ENCODE peak calls at places on chromosome 15, in five cellular contexts. B is astrocyte, N is A549, P is hepatocyte, R is foreskin fibroblast. T is an unnamed sample.

GRCh38 chr15:99212401-99212800 is 37.0 kb downstream of the TTC23 start:
- DNase-seq in B (peak; percentile 34), N (peak; percentile 13), P (peak; percentile 36), R (peak; percentile 28), T (no peak)

GRCh38 chr15:62326460-62327011 is 161.5 kb upstream of the C2CD4B start:
- DNase-seq in B (no peak), N (no peak), P (no peak), R (no peak), T (no peak)

GRCh38 chr15:57322602-57323250 is 53.6 kb upstream of the CGNL1 start:
- DNase-seq in B (no peak), N (no peak), P (no peak), R (no peak), T (no peak)

GRCh38 chr15:95669146-95669922 is 661.2 kb upstream of the NR2F2 start:
- DNase-seq in B (no peak), N (no peak), P (no peak), R (no peak), T (no peak)

GRCh38 chr15:37106490-37107001 is 6.2 kb upstream of the MEIS2 start:
- DNase-seq in B (no peak), N (no peak), P (peak; percentile 76), R (peak; percentile 55), T (no peak)

GRCh38 chr15:56978898-56979662 is 60.6 kb downstream of the TCF12 start:
- DNase-seq in B (peak; percentile 52), N (no peak), P (no peak), R (peak; percentile 76), T (no peak)

GRCh38 chr15:100939786-100940185 is 20.6 kb downstream of the LRRK1 start:
- DNase-seq in B (no peak), N (no peak), P (no peak), R (no peak), T (no peak)

GRCh38 chr15:42616107-42616506 is 40.7 kb downstream of the STARD9 start:
- DNase-seq in B (no peak), N (no peak), P (no peak), R (no peak), T (no peak)

GRCh38 chr15:25240461-25241021 is 198.3 kb downstream of the UBE3A start:
- DNase-seq in B (no peak), N (no peak), P (no peak), R (no peak), T (no peak)

GRCh38 chr15:40344631-40345120 is 3.9 kb upstream of the CCDC9B start:
- DNase-seq in B (peak; percentile 52), N (peak; percentile 61), P (peak; percentile 76), R (peak; percentile 83), T (no peak)

GRCh38 chr15:89654847-89655805 is at the start of gene KIF7:
- DNase-seq in B (peak; percentile 33), N (peak; percentile 60), P (peak; percentile 83), R (peak; percentile 75), T (no peak)

GRCh38 chr15:82095803-82096202 is 50.0 kb upstream of the MEX3B start:
- DNase-seq in B (no peak), N (no peak), P (no peak), R (no peak), T (no peak)

GRCh38 chr15:82093325-82093724 is 47.5 kb upstream of the MEX3B start:
- DNase-seq in B (no peak), N (no peak), P (no peak), R (no peak), T (no peak)

GRCh38 chr15:82091636-82092140 is 45.9 kb upstream of the MEX3B start:
- DNase-seq in B (no peak), N (no peak), P (no peak), R (peak; percentile 26), T (no peak)

GRCh38 chr15:82098674-82099073 is 52.9 kb upstream of the MEX3B start:
- DNase-seq in B (no peak), N (no peak), P (no peak), R (no peak), T (no peak)

DNA sequence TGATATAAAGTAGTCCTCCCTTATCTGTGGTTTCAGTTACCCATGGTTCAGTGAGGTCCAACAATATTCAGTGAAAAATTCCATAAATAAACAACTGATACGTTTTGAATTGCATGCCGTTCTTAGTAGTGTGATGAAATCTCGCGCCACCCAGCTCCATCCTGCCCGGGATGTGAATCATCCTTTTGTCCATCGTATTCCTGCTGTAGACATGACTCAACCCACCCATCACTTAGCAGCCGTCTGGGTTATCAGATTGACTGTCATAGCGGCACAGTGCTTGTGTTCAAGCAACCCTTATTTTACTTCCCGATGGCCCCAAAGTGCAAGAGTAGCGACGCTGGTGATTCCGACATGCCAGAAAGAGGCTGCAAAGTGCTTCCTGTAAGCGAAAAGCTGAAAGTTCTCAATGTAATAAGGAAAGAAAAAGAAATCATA is 48.0 kb upstream of the MEX3B start:
- DNase-seq in B (peak; percentile 89), N (peak; percentile 74), P (no peak), R (peak; percentile 91), T (no peak)
- H3K4me3 ChIP-seq in B (peak overlapping the region; percentile 48), N (peak overlapping the region; percentile 20), P (no peak overlapping the region), R (no peak overlapping the region), T (no peak overlapping the region)

GRCh38 chr15:86690566-86690965 is 610.9 kb downstream of the AGBL1 start:
- DNase-seq in B (peak; percentile 39), N (no peak), P (peak; percentile 32), R (no peak), T (no peak)

GRCh38 chr15:86685263-86685662 is 605.6 kb downstream of the AGBL1 start:
- DNase-seq in B (no peak), N (no peak), P (no peak), R (no peak), T (no peak)

GRCh38 chr15:86691091-86691490 is 611.4 kb downstream of the AGBL1 start:
- DNase-seq in B (peak; percentile 2), N (no peak), P (peak; percentile 17), R (no peak), T (no peak)
- TF ChIP-seq CTCF in B (no peak), N (no peak), P (peak; percentile 35), R (no peak), T (peak; percentile 11)

GRCh38 chr15:69452702-69453513 is at the start of gene RPLP1:
- DNase-seq in B (peak; percentile 80), N (peak; percentile 94), P (peak; percentile 98), R (peak; percentile 98), T (peak; percentile 67)

GRCh38 chr15:69451951-69452701 is 492 bp upstream of the RPLP1 start:
- DNase-seq in B (peak; percentile 53), N (no peak), P (peak; percentile 15), R (peak; percentile 63), T (no peak)

GRCh38 chr15:69446947-69447346 is 5.7 kb upstream of the RPLP1 start:
- DNase-seq in B (no peak), N (no peak), P (no peak), R (no peak), T (no peak)

GRCh38 chr15:69454953-69455352 is 2.3 kb downstream of the RPLP1 start:
- DNase-seq in B (no peak), N (no peak), P (no peak), R (no peak), T (no peak)

DNA sequence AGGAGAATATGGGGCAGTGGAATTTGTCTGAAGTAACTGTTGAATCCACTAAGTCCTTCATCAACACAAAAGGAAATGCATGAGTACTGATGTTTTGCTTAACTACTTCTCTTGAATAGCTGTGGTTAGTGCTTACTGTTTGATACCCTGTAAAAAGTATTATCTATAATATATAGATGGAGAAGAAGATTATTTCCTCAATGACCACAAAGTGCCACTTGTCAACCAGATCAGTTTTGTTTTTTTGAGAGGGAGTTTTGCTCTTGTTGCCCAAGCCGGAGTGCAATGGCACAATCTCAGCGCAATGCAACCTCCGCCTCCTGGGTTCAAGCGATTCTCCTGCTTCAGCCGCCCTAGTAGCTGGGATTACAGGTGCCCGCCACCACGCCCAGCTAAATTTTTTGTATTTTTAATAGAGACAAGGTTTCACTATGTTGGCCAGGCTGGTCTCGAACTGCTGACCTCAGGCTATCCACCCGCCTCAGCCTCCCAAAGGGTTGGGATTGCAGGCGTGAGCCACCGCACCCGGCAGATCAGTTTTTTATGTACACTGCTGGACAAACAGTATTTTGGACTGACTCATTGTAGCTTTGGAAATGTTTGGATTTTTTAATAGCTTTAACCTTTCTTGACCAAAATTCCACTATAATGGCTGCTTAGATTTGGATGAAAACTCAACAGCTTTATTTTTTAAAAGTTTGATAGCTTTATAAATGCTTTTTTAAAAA is 1.5 kb upstream of the RPLP1 start:
- DNase-seq in B (no peak), N (no peak), P (no peak), R (no peak), T (no peak)
- H3K4me3 ChIP-seq in B (no peak overlapping the region), N (no peak overlapping the region), P (no peak overlapping the region), R (no peak overlapping the region), T (peak overlapping the region; percentile 89)

DNA sequence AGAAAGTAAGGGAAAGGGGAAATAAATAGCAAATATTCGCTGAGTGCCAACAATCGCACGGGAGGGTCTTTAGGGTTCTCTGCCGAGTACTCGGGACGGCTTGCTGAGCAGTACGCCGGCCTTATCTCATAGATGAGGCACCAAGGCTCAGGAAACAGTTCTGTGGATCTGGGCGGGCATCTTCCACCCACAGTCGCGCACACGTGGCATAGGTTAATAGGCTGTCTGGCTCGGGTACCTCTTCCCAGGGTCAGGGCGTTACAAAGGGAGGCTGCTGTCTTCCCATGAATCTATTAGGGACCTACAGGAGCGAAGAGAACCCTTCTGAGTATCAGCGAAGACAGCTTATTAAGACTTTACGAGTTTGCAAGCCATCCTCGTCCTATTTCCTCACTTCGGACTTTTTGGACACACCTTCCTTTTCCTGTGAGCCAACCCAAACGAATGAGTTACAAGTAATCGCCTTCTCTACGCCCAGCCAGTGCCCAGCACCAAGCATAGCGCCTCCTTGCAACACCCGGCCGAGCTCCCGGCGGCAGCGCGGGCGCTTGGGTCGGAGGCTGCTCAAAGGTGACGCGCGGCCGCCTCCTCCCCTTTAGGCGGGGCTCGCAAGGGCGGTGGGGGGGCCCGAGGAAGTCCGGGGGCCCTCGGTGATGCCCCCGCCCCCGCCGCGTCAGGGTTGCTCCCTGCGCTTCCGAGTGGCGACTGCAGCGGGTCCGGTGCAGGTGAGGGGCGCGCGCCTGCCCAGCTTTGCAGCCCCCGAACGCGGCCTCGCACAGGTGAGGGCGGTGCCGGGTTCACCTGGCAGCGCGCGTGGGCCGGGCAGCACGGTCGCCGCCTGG is at the start of gene MCTP2:
- DNase-seq in B (peak; percentile 37), N (no peak), P (peak; percentile 93), R (peak; percentile 62), T (peak; percentile 76)
- TF ChIP-seq CTCF in B (no peak), N (no peak), P (peak; percentile 7), R (no peak), T (peak; percentile 28)

DNA sequence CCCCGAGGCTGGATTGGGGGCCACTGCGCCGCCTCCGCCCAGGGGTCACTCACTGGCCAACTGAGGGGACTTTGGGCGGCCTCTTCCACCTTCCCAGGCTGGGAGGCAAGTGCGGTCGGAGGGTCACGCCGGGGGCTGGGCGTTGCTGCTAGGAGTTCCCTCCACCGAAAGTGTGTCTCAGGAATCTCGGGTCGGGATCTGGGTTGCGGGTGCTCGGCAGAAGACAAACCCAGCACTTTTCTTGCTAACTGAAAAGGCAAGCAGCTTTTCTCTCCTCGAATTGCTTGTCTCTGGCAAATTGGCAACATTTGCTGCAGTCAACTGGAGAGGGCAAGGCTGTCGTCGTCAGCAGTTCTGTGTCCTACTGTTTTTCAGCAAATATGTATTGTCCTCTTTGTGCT is 376 bp upstream of the SLC30A4 start:
- DNase-seq in B (peak; percentile 45), N (no peak), P (no peak), R (peak; percentile 67), T (no peak)
- H3K4me3 ChIP-seq in B (peak overlapping the region; percentile 81), N (peak overlapping the region; percentile 80), P (peak overlapping the region; percentile 62), R (peak overlapping the region; percentile 91), T (peak overlapping the region; percentile 65)

T was measured in epithelial cell of proximal tubule.